ENCODE peak calls at places on chromosomes 12 and 14, in four cellular contexts. Y is DND-41, S is OCI-LY7, C is HepG2. P is an unnamed sample.

GRCh38 chr12:53258541-53259539 is 9.3 kb upstream of the ESPL1 start:
- DNase-seq in C (no peak), S (no peak), Y (no peak), P (no peak)

GRCh38 chr12:85740190-85740589 is 96.0 kb downstream of the RASSF9 start:
- DNase-seq in Y (no peak), C (no peak), S (no peak), P (no peak)

GRCh38 chr12:104496336-104496735 is 39.6 kb downstream of the CHST11 start:
- DNase-seq in S (no peak), C (no peak), Y (no peak), P (no peak)

GRCh38 chr12:31591308-31591901 is 469 bp upstream of the DENND5B start:
- DNase-seq in S (peak), C (no peak), Y (no peak), P (no peak)

GRCh38 chr14:97266653-97267052 is 469.5 kb downstream of the VRK1 start:
- DNase-seq in Y (no peak), S (no peak), C (peak), P (no peak)

GRCh38 chr14:79781882-79782281 is 429.4 kb downstream of the DIO2 start:
- DNase-seq in C (no peak), S (no peak), Y (no peak), P (no peak)

GRCh38 chr14:93051600-93052546 is 63.9 kb downstream of the ITPK1 start:
- DNase-seq in Y (no peak), S (no peak), C (no peak), P (no peak)

GRCh38 chr14:51368721-51369163 is 128.7 kb downstream of the TMX1 start:
- DNase-seq in C (no peak), Y (no peak), S (no peak), P (no peak)

GRCh38 chr12:57164454-57164853 is 17.0 kb upstream of the LRP1-AS start:
- DNase-seq in Y (no peak), C (no peak), S (no peak), P (no peak)

GRCh38 chr12:22631863-22632463 is 7.0 kb downstream of the ETNK1 start:
- DNase-seq in C (no peak), Y (no peak), S (peak), P (no peak)

GRCh38 chr12:57724936-57725740 is 13.4 kb downstream of the AGAP2 start:
- DNase-seq in S (peak), C (no peak), Y (no peak), P (no peak)

GRCh38 chr12:49893753-49894752 is 9.6 kb downstream of the FAIM2 start:
- DNase-seq in S (peak), Y (no peak), C (no peak), P (peak)

GRCh38 chr14:37602605-37603453 is 7.4 kb downstream of the TTC6 start:
- DNase-seq in C (peak), S (no peak), Y (no peak), P (no peak)

GRCh38 chr12:111673503-111673902 is 12.3 kb downstream of the BRAP start:
- DNase-seq in S (peak), C (peak), Y (no peak), P (no peak)

GRCh38 chr12:51075390-51075789 is 8.0 kb downstream of the CSRNP2 start:
- DNase-seq in S (no peak), C (no peak), Y (no peak), P (no peak)

GRCh38 chr12:81692008-81692407 is 67.1 kb downstream of the PPFIA2 start:
- DNase-seq in C (no peak), Y (no peak), S (no peak), P (no peak)

GRCh38 chr14:103749452-103749851 is 33.8 kb downstream of the ZFYVE21 start:
- DNase-seq in S (no peak), C (no peak), Y (no peak), P (no peak)

GRCh38 chr12:62301080-62301798 is 41.0 kb downstream of the USP15 start:
- DNase-seq in C (no peak), Y (no peak), S (no peak), P (no peak)

GRCh38 chr12:89671469-89671868 is 37.2 kb downstream of the ATP2B1 start:
- DNase-seq in Y (no peak), S (no peak), C (no peak), P (peak)

GRCh38 chr14:70289138-70289537 is 70.3 kb downstream of the COX16 start:
- DNase-seq in C (no peak), S (no peak), Y (no peak), P (no peak)

GRCh38 chr12:39070775-39071174 is 165.4 kb upstream of the CPNE8 start:
- DNase-seq in S (no peak), Y (no peak), C (no peak), P (no peak)

GRCh38 chr12:100348657-100349454 is 8.0 kb upstream of the SLC17A8 start:
- DNase-seq in S (peak), Y (no peak), C (peak), P (no peak)

GRCh38 chr12:115771065-115771464 is 506.4 kb downstream of the MED13L start:
- DNase-seq in S (no peak), C (peak), Y (no peak), P (no peak)

GRCh38 chr14:29926228-29926627 is 1.4 kb downstream of the PRKD1 start:
- DNase-seq in Y (no peak), C (no peak), S (no peak), P (no peak)

GRCh38 chr12:29238822-29239291 is 89.8 kb downstream of the FAR2 start:
- DNase-seq in S (no peak), Y (no peak), C (no peak), P (peak)

GRCh38 chr14:80206351-80206750 is 5.0 kb downstream of the DIO2 start:
- DNase-seq in Y (no peak), S (no peak), C (no peak), P (no peak)

GRCh38 chr14:37566811-37567371 is 28.2 kb downstream of the FOXA1 start:
- DNase-seq in C (no peak), S (no peak), Y (no peak), P (no peak)

GRCh38 chr12:27922591-27923139 is 49.9 kb downstream of the PTHLH start:
- DNase-seq in Y (no peak), S (no peak), C (no peak), P (peak)

GRCh38 chr12:90280564-90281058 is 572.0 kb upstream of the ATP2B1 start:
- DNase-seq in Y (no peak), C (no peak), S (no peak), P (no peak)

GRCh38 chr14:68476212-68476964 is 316.5 kb downstream of the ZFP36L1 start:
- DNase-seq in Y (no peak), S (peak), C (peak), P (no peak)

GRCh38 chr12:132593071-132593470 is 17.3 kb downstream of the LRCOL1 start:
- DNase-seq in Y (no peak), S (no peak), C (no peak), P (no peak)
- H3K4me3 ChIP-seq in Y (no peak), S (no peak), C (no peak), P (no peak)

GRCh38 chr14:74459289-74459946 is 33.4 kb upstream of the SYNDIG1L start:
- DNase-seq in S (peak), Y (peak), C (peak), P (peak)
- TF ChIP-seq CTCF in S (peak), Y (peak), C (peak), P (peak)

GRCh38 chr12:72268386-72268785 is 3.8 kb upstream of the TRHDE start:
- DNase-seq in S (no peak), Y (no peak), C (no peak), P (no peak)
- H2AFZ ChIP-seq in S (no peak), Y (no peak), C (no peak), P (no peak)

GRCh38 chr14:105184461-105184860 is 3.3 kb upstream of the NUDT14 start:
- DNase-seq in C (no peak), Y (no peak), S (no peak), P (no peak)

GRCh38 chr14:105180598-105181528 is at the start of gene NUDT14:
- DNase-seq in C (no peak), Y (peak), S (peak), P (peak)

GRCh38 chr14:105179191-105179590 is 1.9 kb downstream of the NUDT14 start:
- DNase-seq in C (no peak), Y (no peak), S (no peak), P (no peak)

GRCh38 chr14:105182296-105183020 is 1.3 kb upstream of the NUDT14 start:
- DNase-seq in S (no peak), C (no peak), Y (no peak), P (no peak)

DNA sequence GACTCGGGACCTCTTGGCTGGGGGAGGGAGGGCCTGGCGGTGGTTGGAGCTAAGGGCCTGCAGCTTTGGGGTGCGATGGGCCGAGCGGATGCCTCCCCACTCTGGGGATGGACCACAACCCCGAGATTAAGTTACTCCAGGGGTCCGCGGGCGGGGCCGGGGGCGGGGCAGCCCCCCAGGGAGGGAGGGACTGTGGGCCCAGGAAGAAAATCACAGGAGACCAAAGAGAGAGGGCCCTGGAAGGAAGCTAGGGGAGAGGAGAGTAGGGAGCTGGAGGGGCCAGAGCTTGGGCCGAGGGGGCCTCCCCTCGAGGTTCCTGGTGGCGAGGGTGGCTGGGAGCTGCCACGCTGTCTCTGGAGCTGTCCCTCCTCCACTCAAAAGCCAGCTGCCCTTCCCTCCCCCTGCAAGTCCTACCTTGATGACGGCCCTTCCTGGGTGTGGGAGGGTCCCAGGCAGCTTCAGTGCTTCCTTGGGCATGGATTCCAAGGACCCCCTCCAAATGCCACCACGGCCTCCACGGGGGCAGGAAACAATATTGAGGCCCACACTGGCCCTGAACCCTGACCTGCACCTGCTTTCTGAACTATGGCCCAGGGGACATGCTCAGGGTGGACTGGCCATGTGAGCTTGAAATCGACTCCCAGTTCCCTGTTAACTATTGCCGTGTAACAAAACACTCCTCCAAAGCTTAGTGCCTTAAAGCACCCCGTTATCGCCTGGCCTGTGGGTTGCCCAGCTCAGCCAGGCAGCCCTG is 607 bp upstream of the NUDT14 start:
- DNase-seq in S (no peak), C (no peak), Y (no peak), P (no peak)
- H3K4me3 ChIP-seq in S (peak), C (peak), Y (no peak), P (peak)

P was measured in PC-9.